ENCODE peak calls at places on chromosomes 11 and 22, in six cellular contexts. One of them, this sample, is unnamed.

GRCh38 chr11:43130616-43131015 is 181.2 kb upstream of the API5 start:
- DNase-seq in lower leg skin: no peak
- DNase-seq in cardiac muscle cell: peak
- DNase-seq in astrocyte of the spinal cord: no peak
- DNase-seq in brain microvascular endothelial cell: no peak
- DNase-seq in fibroblast of the aortic adventitia: no peak
- DNase-seq in this sample: no peak

GRCh38 chr11:77046060-77046501 is 11.9 kb downstream of the B3GNT6 start:
- DNase-seq in cardiac muscle cell: peak
- DNase-seq in fibroblast of the aortic adventitia: no peak
- DNase-seq in lower leg skin: peak
- DNase-seq in brain microvascular endothelial cell: no peak
- DNase-seq in astrocyte of the spinal cord: no peak
- DNase-seq in this sample: peak

GRCh38 chr11:70783356-70783755 is 385.0 kb downstream of the CTTN start:
- DNase-seq in brain microvascular endothelial cell: no peak
- DNase-seq in astrocyte of the spinal cord: no peak
- DNase-seq in cardiac muscle cell: no peak
- DNase-seq in fibroblast of the aortic adventitia: no peak
- DNase-seq in lower leg skin: no peak
- DNase-seq in this sample: no peak

GRCh38 chr11:36425593-36426206 is 84.4 kb downstream of the TRAF6 start:
- DNase-seq in astrocyte of the spinal cord: peak
- DNase-seq in cardiac muscle cell: no peak
- DNase-seq in brain microvascular endothelial cell: peak
- DNase-seq in fibroblast of the aortic adventitia: no peak
- DNase-seq in lower leg skin: no peak
- DNase-seq in this sample: no peak

GRCh38 chr22:23143119-23143518 is 1.3 kb upstream of the RSPH14 start:
- DNase-seq in cardiac muscle cell: no peak
- DNase-seq in brain microvascular endothelial cell: no peak
- DNase-seq in fibroblast of the aortic adventitia: no peak
- DNase-seq in lower leg skin: no peak
- DNase-seq in astrocyte of the spinal cord: no peak
- DNase-seq in this sample: no peak

GRCh38 chr22:37400719-37401118 is 26.6 kb downstream of the ELFN2 start:
- DNase-seq in astrocyte of the spinal cord: no peak
- DNase-seq in cardiac muscle cell: peak
- DNase-seq in lower leg skin: no peak
- DNase-seq in brain microvascular endothelial cell: no peak
- DNase-seq in fibroblast of the aortic adventitia: peak
- DNase-seq in this sample: no peak

GRCh38 chr11:123407124-123407995 is 22.7 kb upstream of the GRAMD1B start:
- DNase-seq in brain microvascular endothelial cell: peak
- DNase-seq in astrocyte of the spinal cord: peak
- DNase-seq in lower leg skin: no peak
- DNase-seq in cardiac muscle cell: peak
- DNase-seq in fibroblast of the aortic adventitia: peak
- DNase-seq in this sample: peak

GRCh38 chr11:73152086-73152853 is 10.2 kb upstream of the FCHSD2 start:
- DNase-seq in astrocyte of the spinal cord: no peak
- DNase-seq in lower leg skin: peak
- DNase-seq in cardiac muscle cell: no peak
- DNase-seq in fibroblast of the aortic adventitia: no peak
- DNase-seq in brain microvascular endothelial cell: no peak
- DNase-seq in this sample: no peak

GRCh38 chr11:120303004-120303637 is 22.0 kb upstream of the TLCD5 start:
- DNase-seq in lower leg skin: peak
- DNase-seq in fibroblast of the aortic adventitia: peak
- DNase-seq in astrocyte of the spinal cord: peak
- DNase-seq in cardiac muscle cell: peak
- DNase-seq in brain microvascular endothelial cell: peak
- DNase-seq in this sample: no peak

GRCh38 chr11:97722065-97722464 is 1298.7 kb upstream of the CNTN5 start:
- DNase-seq in lower leg skin: no peak
- DNase-seq in fibroblast of the aortic adventitia: peak
- DNase-seq in cardiac muscle cell: no peak
- DNase-seq in brain microvascular endothelial cell: peak
- DNase-seq in astrocyte of the spinal cord: peak
- DNase-seq in this sample: no peak

GRCh38 chr11:5689551-5689983 is at the start of gene TRIM22:
- DNase-seq in brain microvascular endothelial cell: peak
- DNase-seq in lower leg skin: no peak
- DNase-seq in cardiac muscle cell: no peak
- DNase-seq in fibroblast of the aortic adventitia: peak
- DNase-seq in astrocyte of the spinal cord: peak
- DNase-seq in this sample: no peak

GRCh38 chr22:42933783-42934144 is 76.7 kb upstream of the ARFGAP3 start:
- DNase-seq in brain microvascular endothelial cell: peak
- DNase-seq in cardiac muscle cell: no peak
- DNase-seq in lower leg skin: no peak
- DNase-seq in astrocyte of the spinal cord: peak
- DNase-seq in fibroblast of the aortic adventitia: peak
- DNase-seq in this sample: no peak

GRCh38 chr22:32992821-32993220 is 65.4 kb downstream of the SYN3 start:
- DNase-seq in fibroblast of the aortic adventitia: no peak
- DNase-seq in astrocyte of the spinal cord: no peak
- DNase-seq in lower leg skin: peak
- DNase-seq in brain microvascular endothelial cell: no peak
- DNase-seq in cardiac muscle cell: no peak
- DNase-seq in this sample: no peak

GRCh38 chr11:91773090-91773489 is 451.5 kb upstream of the FAT3 start:
- DNase-seq in fibroblast of the aortic adventitia: no peak
- DNase-seq in astrocyte of the spinal cord: no peak
- DNase-seq in lower leg skin: no peak
- DNase-seq in cardiac muscle cell: no peak
- DNase-seq in brain microvascular endothelial cell: no peak
- DNase-seq in this sample: no peak
- TF ChIP-seq CTCF in fibroblast of the aortic adventitia: no peak
- TF ChIP-seq CTCF in astrocyte of the spinal cord: peak
- TF ChIP-seq CTCF in lower leg skin: no peak
- TF ChIP-seq CTCF in cardiac muscle cell: no peak
- TF ChIP-seq CTCF in brain microvascular endothelial cell: no peak
- TF ChIP-seq CTCF in this sample: no peak

DNA sequence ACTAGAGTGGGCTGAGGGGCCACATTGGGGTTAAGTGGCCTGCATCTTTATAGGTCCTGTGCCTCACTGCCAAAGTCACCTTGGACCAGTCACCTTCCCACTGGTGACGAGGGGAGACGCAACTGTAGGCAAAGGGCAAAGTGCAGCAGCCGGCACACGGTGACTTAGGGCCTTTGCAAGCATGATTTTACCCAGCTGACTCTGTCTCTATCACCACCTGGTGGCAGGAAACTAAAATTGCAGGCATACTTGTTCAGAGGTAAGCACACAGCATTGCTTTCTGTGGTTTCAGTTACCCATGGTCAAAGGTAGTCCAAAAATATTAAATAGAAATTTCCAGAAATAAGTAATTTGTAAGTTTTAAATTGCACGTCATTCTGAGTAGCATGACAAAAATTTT is 1164.4 kb downstream of the BRD1 start:
- DNase-seq in brain microvascular endothelial cell: no peak
- DNase-seq in astrocyte of the spinal cord: no peak
- DNase-seq in fibroblast of the aortic adventitia: no peak
- DNase-seq in lower leg skin: no peak
- DNase-seq in cardiac muscle cell: no peak
- DNase-seq in this sample: no peak
- TF ChIP-seq CTCF in brain microvascular endothelial cell: peak
- TF ChIP-seq CTCF in astrocyte of the spinal cord: peak
- TF ChIP-seq CTCF in fibroblast of the aortic adventitia: peak
- TF ChIP-seq CTCF in lower leg skin: no peak
- TF ChIP-seq CTCF in cardiac muscle cell: peak
- TF ChIP-seq CTCF in this sample: peak

GRCh38 chr11:85589373-85589772 is 37.8 kb downstream of the DLG2 start:
- DNase-seq in cardiac muscle cell: no peak
- DNase-seq in brain microvascular endothelial cell: no peak
- DNase-seq in astrocyte of the spinal cord: no peak
- DNase-seq in fibroblast of the aortic adventitia: no peak
- DNase-seq in lower leg skin: no peak
- DNase-seq in this sample: no peak

GRCh38 chr11:85595285-85595884 is 31.8 kb downstream of the DLG2 start:
- DNase-seq in brain microvascular endothelial cell: no peak
- DNase-seq in cardiac muscle cell: peak
- DNase-seq in fibroblast of the aortic adventitia: peak
- DNase-seq in astrocyte of the spinal cord: peak
- DNase-seq in lower leg skin: no peak
- DNase-seq in this sample: no peak

GRCh38 chr11:85596886-85597285 is 30.3 kb downstream of the DLG2 start:
- DNase-seq in cardiac muscle cell: no peak
- DNase-seq in lower leg skin: no peak
- DNase-seq in brain microvascular endothelial cell: no peak
- DNase-seq in astrocyte of the spinal cord: no peak
- DNase-seq in fibroblast of the aortic adventitia: no peak
- DNase-seq in this sample: no peak

GRCh38 chr11:85590848-85591483 is 36.2 kb downstream of the DLG2 start:
- DNase-seq in brain microvascular endothelial cell: peak
- DNase-seq in astrocyte of the spinal cord: peak
- DNase-seq in fibroblast of the aortic adventitia: peak
- DNase-seq in cardiac muscle cell: peak
- DNase-seq in lower leg skin: no peak
- DNase-seq in this sample: no peak
- TF ChIP-seq CTCF in brain microvascular endothelial cell: peak
- TF ChIP-seq CTCF in astrocyte of the spinal cord: peak
- TF ChIP-seq CTCF in fibroblast of the aortic adventitia: no peak
- TF ChIP-seq CTCF in cardiac muscle cell: no peak
- TF ChIP-seq CTCF in lower leg skin: no peak
- TF ChIP-seq CTCF in this sample: no peak

GRCh38 chr11:69442012-69442806 is 39.3 kb upstream of the LINC01488 start:
- DNase-seq in lower leg skin: no peak
- DNase-seq in brain microvascular endothelial cell: no peak
- DNase-seq in fibroblast of the aortic adventitia: no peak
- DNase-seq in astrocyte of the spinal cord: peak
- DNase-seq in cardiac muscle cell: no peak
- DNase-seq in this sample: no peak
- TF ChIP-seq CTCF in lower leg skin: no peak
- TF ChIP-seq CTCF in brain microvascular endothelial cell: no peak
- TF ChIP-seq CTCF in fibroblast of the aortic adventitia: no peak
- TF ChIP-seq CTCF in astrocyte of the spinal cord: no peak
- TF ChIP-seq CTCF in cardiac muscle cell: no peak
- TF ChIP-seq CTCF in this sample: no peak

DNA sequence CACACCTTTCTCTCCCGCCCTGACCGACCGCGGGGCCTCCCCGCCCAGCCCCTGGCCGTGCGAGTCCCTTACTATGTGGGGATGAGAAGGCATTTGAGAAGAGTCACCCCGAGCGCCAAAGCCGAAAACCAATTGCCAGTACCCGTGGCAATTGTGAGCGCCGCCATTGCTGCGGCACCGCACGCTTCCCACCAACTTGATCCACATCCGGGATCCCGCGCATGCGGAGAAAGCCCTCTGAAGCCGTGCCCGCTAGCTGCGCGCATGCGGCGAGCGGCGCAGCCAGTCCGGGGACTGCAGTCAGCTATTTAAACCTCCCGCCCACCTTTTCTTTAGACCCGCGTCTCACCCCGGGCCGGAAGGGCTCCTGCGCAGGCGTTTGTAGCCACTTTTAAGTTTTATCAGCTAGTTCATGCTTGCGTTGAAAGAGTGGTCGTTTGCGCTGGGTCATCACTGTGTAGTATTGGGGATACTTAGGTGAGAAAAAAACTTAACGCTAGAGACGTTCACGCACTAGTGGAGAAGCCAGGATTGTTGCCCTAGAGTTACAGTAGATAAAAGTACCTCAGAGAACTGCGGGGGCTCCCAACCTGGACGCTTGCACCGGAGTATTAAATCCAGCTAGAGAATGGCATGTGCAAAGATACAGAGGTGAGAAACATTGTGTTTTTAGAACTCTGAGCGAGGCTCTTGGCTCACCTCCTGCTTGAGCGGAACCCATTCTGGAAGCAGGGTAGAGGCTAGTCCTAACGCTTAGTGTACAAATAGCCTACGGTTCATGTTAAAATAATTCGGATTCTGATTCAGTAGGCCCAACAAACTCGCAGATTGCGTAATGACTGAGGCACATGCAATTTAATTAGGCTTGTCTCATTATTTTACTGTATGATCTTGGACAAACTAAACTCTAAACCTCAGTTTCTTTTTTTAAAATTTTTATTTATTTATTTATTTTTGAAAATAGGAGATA is at the start of gene ALG8:
- DNase-seq in cardiac muscle cell: peak
- DNase-seq in brain microvascular endothelial cell: peak
- DNase-seq in fibroblast of the aortic adventitia: peak
- DNase-seq in lower leg skin: peak
- DNase-seq in astrocyte of the spinal cord: peak
- DNase-seq in this sample: peak
- TF ChIP-seq CTCF in cardiac muscle cell: no peak
- TF ChIP-seq CTCF in brain microvascular endothelial cell: no peak
- TF ChIP-seq CTCF in fibroblast of the aortic adventitia: no peak
- TF ChIP-seq CTCF in lower leg skin: no peak
- TF ChIP-seq CTCF in astrocyte of the spinal cord: no peak
- TF ChIP-seq CTCF in this sample: no peak

GRCh38 chr11:121338536-121338935 is 46.0 kb downstream of the SC5D start:
- DNase-seq in brain microvascular endothelial cell: no peak
- DNase-seq in fibroblast of the aortic adventitia: no peak
- DNase-seq in lower leg skin: no peak
- DNase-seq in astrocyte of the spinal cord: no peak
- DNase-seq in cardiac muscle cell: no peak
- DNase-seq in this sample: no peak

GRCh38 chr11:121337740-121338272 is 45.2 kb downstream of the SC5D start:
- DNase-seq in fibroblast of the aortic adventitia: no peak
- DNase-seq in cardiac muscle cell: no peak
- DNase-seq in lower leg skin: no peak
- DNase-seq in astrocyte of the spinal cord: no peak
- DNase-seq in brain microvascular endothelial cell: no peak
- DNase-seq in this sample: no peak

GRCh38 chr11:121337078-121337477 is 44.5 kb downstream of the SC5D start:
- DNase-seq in cardiac muscle cell: no peak
- DNase-seq in fibroblast of the aortic adventitia: no peak
- DNase-seq in astrocyte of the spinal cord: no peak
- DNase-seq in brain microvascular endothelial cell: no peak
- DNase-seq in lower leg skin: no peak
- DNase-seq in this sample: no peak

GRCh38 chr11:121336279-121336947 is 43.8 kb downstream of the SC5D start:
- DNase-seq in fibroblast of the aortic adventitia: no peak
- DNase-seq in astrocyte of the spinal cord: no peak
- DNase-seq in cardiac muscle cell: no peak
- DNase-seq in brain microvascular endothelial cell: no peak
- DNase-seq in lower leg skin: no peak
- DNase-seq in this sample: no peak

DNA sequence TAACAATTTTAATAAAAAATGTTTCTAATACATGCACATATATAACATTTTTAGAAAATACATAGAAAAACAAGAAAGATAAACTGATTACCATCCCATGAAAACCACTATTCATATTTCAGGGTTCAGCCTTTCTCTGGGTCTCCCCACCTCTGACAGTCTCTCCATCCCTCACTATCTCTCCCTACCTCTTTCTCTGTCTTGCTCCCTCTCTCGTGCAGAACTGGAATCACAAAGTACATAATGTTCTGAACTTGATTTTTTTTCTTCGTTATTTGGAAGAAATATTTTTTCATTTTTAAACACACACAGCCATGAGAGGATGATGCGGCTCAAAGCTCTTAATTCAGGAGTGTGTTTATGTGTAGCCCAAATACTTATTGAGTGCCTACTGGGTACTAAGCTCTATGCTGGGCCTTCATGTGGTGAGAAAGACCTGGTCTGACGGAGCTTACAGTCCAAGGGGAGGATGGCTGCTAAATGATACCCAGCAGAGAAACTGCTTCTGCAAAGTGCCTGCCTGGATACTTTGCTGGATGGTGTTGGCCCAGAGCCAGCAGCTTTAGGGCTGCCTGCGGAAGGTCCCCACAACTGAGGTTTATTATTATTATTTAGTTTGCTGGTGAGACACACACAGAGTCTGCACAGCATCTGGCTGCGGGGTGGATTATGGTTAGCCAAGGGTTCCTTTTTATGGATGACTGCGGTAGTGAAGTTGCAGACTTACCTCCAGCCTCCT is 42.6 kb downstream of the SC5D start:
- DNase-seq in cardiac muscle cell: no peak
- DNase-seq in fibroblast of the aortic adventitia: no peak
- DNase-seq in brain microvascular endothelial cell: no peak
- DNase-seq in astrocyte of the spinal cord: no peak
- DNase-seq in lower leg skin: no peak
- DNase-seq in this sample: no peak
- TF ChIP-seq CTCF in cardiac muscle cell: no peak
- TF ChIP-seq CTCF in fibroblast of the aortic adventitia: peak
- TF ChIP-seq CTCF in brain microvascular endothelial cell: peak
- TF ChIP-seq CTCF in astrocyte of the spinal cord: peak
- TF ChIP-seq CTCF in lower leg skin: no peak
- TF ChIP-seq CTCF in this sample: no peak

This sample was measured in mesothelial cell of epicardium.